ENCODE peak calls at places on chromosomes 7 and 10, in ten cellular contexts. H is heart left ventricle, S is neural progenitor cell, T is upper lobe of right lung, O is pancreas, W is H9, N is A673, D is tibial nerve, K is mucosa of descending colon, C is body of pancreas. A is an unnamed sample.
A peak's percentile ranks its signal among the peaks of the same experiment; 100 is the strongest.

GRCh38 chr10:114372179-114372578 is 32.1 kb downstream of the AFAP1L2 start:
- DNase-seq in H (no peak), S (no peak), T (no peak), O (no peak), W (no peak), N (no peak), D (no peak), K (peak; percentile 62), C (no peak), A (no peak)

GRCh38 chr7:45573199-45573598 is 969 bp upstream of the ADCY1 start:
- DNase-seq in H (no peak), S (no peak), T (no peak), O (no peak), W (peak; percentile 34), N (no peak), D (no peak), K (no peak), C (no peak), A (no peak)

GRCh38 chr7:74275401-74275881 is 13.8 kb upstream of the CLIP2 start:
- DNase-seq in H (no peak), S (peak; percentile 46), T (no peak), O (no peak), W (peak; percentile 81), N (no peak), D (no peak), K (no peak), C (no peak), A (peak; percentile 82)

GRCh38 chr10:61662794-61663259 is at the start of gene CABCOCO1:
- DNase-seq in H (peak; percentile 69), S (peak; percentile 94), T (peak; percentile 88), O (peak; percentile 33), W (peak; percentile 84), N (peak; percentile 84), D (peak; percentile 8), K (peak; percentile 61), C (peak; percentile 39), A (peak; percentile 86)

GRCh38 chr10:78407009-78407711 is 373.5 kb downstream of the RPS24 start:
- DNase-seq in H (peak; percentile 86), S (peak; percentile 97), T (peak; percentile 90), O (peak; percentile 84), W (peak; percentile 97), N (peak; percentile 92), D (peak; percentile 51), K (peak; percentile 92), C (peak; percentile 86), A (peak; percentile 98)

GRCh38 chr10:21337171-21337792 is 188.2 kb downstream of the SKIDA1 start:
- DNase-seq in H (no peak), S (no peak), T (no peak), O (no peak), W (no peak), N (no peak), D (no peak), K (no peak), C (no peak), A (no peak)

GRCh38 chr7:124351950-124352349 is 319.1 kb upstream of the TMEM229A start:
- DNase-seq in H (peak; percentile 19), S (no peak), T (no peak), O (peak; percentile 32), W (no peak), N (no peak), D (no peak), K (no peak), C (peak; percentile 22), A (peak; percentile 8)

GRCh38 chr10:29248987-29249386 is 39.9 kb upstream of the LYZL1 start:
- DNase-seq in H (no peak), S (no peak), T (no peak), O (no peak), W (no peak), N (no peak), D (no peak), K (no peak), C (no peak), A (no peak)

GRCh38 chr10:7075851-7076250 is 335.0 kb downstream of the SFMBT2 start:
- DNase-seq in H (no peak), S (no peak), T (no peak), O (no peak), W (no peak), N (no peak), D (no peak), K (no peak), C (no peak), A (no peak)

GRCh38 chr10:87700031-87700796 is 40.5 kb downstream of the PAPSS2 start:
- DNase-seq in H (no peak), S (no peak), T (no peak), O (no peak), W (no peak), N (no peak), D (no peak), K (no peak), C (no peak), A (no peak)

GRCh38 chr10:60848680-60849079 is 70.4 kb downstream of the CDK1 start:
- DNase-seq in H (peak; percentile 22), S (no peak), T (no peak), O (no peak), W (no peak), N (no peak), D (no peak), K (no peak), C (no peak), A (no peak)

GRCh38 chr10:58023341-58024073 is 244.2 kb downstream of the IPMK start:
- DNase-seq in H (no peak), S (no peak), T (no peak), O (no peak), W (no peak), N (no peak), D (no peak), K (no peak), C (no peak), A (no peak)

GRCh38 chr7:154451480-154452457 is 399.6 kb downstream of the DPP6 start:
- DNase-seq in H (no peak), S (peak; percentile 80), T (no peak), O (no peak), W (peak; percentile 42), N (no peak), D (no peak), K (no peak), C (no peak), A (no peak)

GRCh38 chr10:50417486-50417905 is 166.2 kb upstream of the ASAH2 start:
- DNase-seq in H (no peak), S (no peak), T (no peak), O (no peak), W (no peak), N (peak; percentile 37), D (peak; percentile 31), K (peak; percentile 13), C (no peak), A (peak; percentile 18)

GRCh38 chr7:100493476-100494264 is 9.9 kb downstream of the NYAP1 start:
- DNase-seq in H (peak; percentile 23), S (peak; percentile 73), T (peak; percentile 81), O (no peak), W (no peak), N (no peak), D (no peak), K (no peak), C (peak; percentile 41), A (peak; percentile 75)

GRCh38 chr10:21724695-21725371 is 190.8 kb downstream of the MLLT10 start:
- DNase-seq in H (peak; percentile 92), S (peak; percentile 60), T (peak; percentile 67), O (peak; percentile 83), W (no peak), N (peak; percentile 99), D (peak; percentile 99), K (peak; percentile 96), C (peak; percentile 90), A (peak; percentile 52)

GRCh38 chr7:49297958-49298357 is 373.6 kb downstream of the CDC14C start:
- DNase-seq in H (no peak), S (no peak), T (no peak), O (no peak), W (no peak), N (no peak), D (no peak), K (no peak), C (no peak), A (no peak)
- TF ChIP-seq CTCF in H (no peak), S (no peak), T (no peak), O (no peak), W (no peak), N (no peak), D (no peak), K (no peak), C (no peak), A (no peak)

GRCh38 chr7:151633516-151633812 is 113.8 kb upstream of the RHEB start:
- DNase-seq in H (no peak), S (no peak), T (no peak), O (no peak), W (no peak), N (no peak), D (no peak), K (no peak), C (no peak), A (no peak)
- H3K4me1 ChIP-seq in H (no peaks in the 10 kb centered on the region), S (peaks cover 18% of the 10 kb centered on the region), T (peaks cover 13% of the 10 kb centered on the region), O (no peaks in the 10 kb centered on the region), W (peaks cover 2% of the 10 kb centered on the region), N (peaks cover 6% of the 10 kb centered on the region), D (peaks cover 5% of the 10 kb centered on the region), K (peaks cover 9% of the 10 kb centered on the region), C (peaks cover 18% of the 10 kb centered on the region), A (peaks cover 25% of the 10 kb centered on the region)

DNA sequence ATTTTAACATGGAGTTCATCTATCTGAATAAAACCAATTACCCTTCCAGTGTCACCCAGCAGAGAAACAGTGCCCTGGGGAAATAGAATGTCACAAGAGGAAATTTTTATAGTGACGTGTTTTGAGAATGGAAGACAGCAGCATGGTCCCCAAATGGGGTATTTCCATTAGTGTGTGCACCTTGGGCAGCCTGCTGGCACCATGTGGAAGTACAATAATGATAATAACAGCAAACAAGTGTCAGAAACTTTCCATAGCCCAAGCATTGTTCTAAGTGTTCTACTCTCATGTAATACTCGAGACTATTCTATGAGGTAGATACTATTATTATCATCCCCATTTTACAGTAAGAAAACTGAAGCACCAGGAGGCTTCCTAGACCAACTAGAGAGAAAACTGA is 2.2 kb upstream of the PDE1C start:
- DNase-seq in H (no peak), S (no peak), T (no peak), O (no peak), W (no peak), N (peak; percentile 10), D (no peak), K (no peak), C (no peak), A (no peak)
- TF ChIP-seq CTCF in H (no peak), S (peak; percentile 18), T (peak; percentile 12), O (no peak), W (peak; percentile 19), N (peak; percentile 29), D (no peak), K (no peak), C (no peak), A (no peak)

DNA sequence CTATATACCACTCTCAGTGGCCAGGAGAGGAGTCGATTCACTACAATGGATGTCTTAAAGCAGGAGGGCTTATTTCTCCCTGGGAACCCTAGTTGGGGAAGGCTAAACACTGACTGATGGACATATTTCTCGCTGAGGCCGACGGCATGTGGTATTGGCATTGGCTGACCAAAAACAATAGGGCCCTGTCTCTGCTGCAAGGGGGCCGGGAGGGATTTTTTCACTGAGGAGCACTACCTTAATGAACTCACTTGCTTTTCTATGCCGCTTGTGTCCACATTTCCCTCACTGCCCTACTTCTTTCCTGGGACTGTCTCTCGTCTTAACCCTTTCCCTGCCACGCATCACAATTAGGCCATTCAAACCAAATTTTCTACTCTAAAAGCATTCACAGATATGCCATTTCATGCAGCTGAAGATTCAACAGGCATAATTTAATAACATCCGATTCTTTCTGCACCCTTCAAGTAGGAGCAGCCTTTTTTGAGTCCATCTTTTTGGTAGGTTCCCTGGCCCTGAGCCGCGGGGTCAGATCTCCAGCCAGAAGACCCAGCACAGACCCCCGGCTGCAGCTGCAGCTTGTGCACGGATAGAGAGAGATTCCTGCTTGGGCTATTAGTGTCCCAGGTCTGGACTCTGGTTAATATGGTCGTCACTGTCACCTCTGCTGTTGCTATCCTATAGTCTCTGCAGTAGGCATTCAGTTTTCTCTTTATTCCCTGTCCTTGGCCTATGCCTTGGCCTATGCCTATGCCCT is 118.7 kb downstream of the HIPK2 start:
- DNase-seq in H (no peak), S (no peak), T (no peak), O (no peak), W (no peak), N (no peak), D (no peak), K (no peak), C (no peak), A (peak; percentile 34)
- H3K4me1 ChIP-seq in H (peaks cover 23% of the 10 kb centered on the region), S (peaks cover 27% of the 10 kb centered on the region), T (peaks cover 38% of the 10 kb centered on the region), O (peaks cover 31% of the 10 kb centered on the region), W (peaks cover 10% of the 10 kb centered on the region), N (no peaks in the 10 kb centered on the region), D (no peaks in the 10 kb centered on the region), K (peaks cover 22% of the 10 kb centered on the region), C (peaks cover 69% of the 10 kb centered on the region), A (peaks cover 23% of the 10 kb centered on the region)

A was measured in GM23338.